ENCODE peak calls at places on chromosome 20, in five cellular contexts. E is K562, D is H1, B is GM12878, L is HepG2. R is an unnamed sample.

GRCh38 chr20:13382786-13383185 is 161.7 kb downstream of the ISM1 start:
- DNase-seq in L (no peak), B (no peak), D (no peak), E (no peak), R (no peak)

GRCh38 chr20:38029453-38029852 is 3.8 kb downstream of the TTI1 start:
- DNase-seq in E (no peak), B (no peak), D (no peak), L (no peak), R (no peak)

GRCh38 chr20:47397652-47398301 is 41.3 kb upstream of the ZMYND8 start:
- DNase-seq in D (no peak), E (no peak), B (no peak), L (no peak), R (no peak)

GRCh38 chr20:62656205-62656918 is 14.1 kb downstream of the SLCO4A1 start:
- DNase-seq in B (no peak), E (no peak), L (no peak), D (no peak), R (no peak)

GRCh38 chr20:16864069-16864468 is 115.9 kb downstream of the OTOR start:
- DNase-seq in B (peak; percentile 8), E (no peak), D (no peak), L (no peak), R (no peak)

GRCh38 chr20:22768779-22769178 is 184.4 kb upstream of the FOXA2 start:
- DNase-seq in E (no peak), D (no peak), B (no peak), L (no peak), R (no peak)

GRCh38 chr20:45359406-45360148 is 3.4 kb upstream of the SYS1 start:
- DNase-seq in L (peak; percentile 82), B (no peak), D (no peak), E (no peak), R (no peak)

GRCh38 chr20:33490934-33491656 is 1.2 kb downstream of the CBFA2T2 start:
- DNase-seq in L (no peak), D (no peak), B (no peak), E (no peak), R (no peak)

GRCh38 chr20:63533871-63534393 is 3.2 kb downstream of the PTK6 start:
- DNase-seq in L (no peak), D (no peak), E (no peak), B (no peak), R (peak; percentile 23)

GRCh38 chr20:4038047-4038459 is 22.7 kb upstream of the RNF24 start:
- DNase-seq in B (peak; percentile 75), L (no peak), E (peak; percentile 33), D (no peak), R (no peak)

GRCh38 chr20:43028470-43028869 is 161.2 kb downstream of the PTPRT start:
- DNase-seq in L (no peak), E (no peak), D (no peak), B (no peak), R (no peak)

GRCh38 chr20:46351357-46352058 is 43.2 kb upstream of the CDH22 start:
- DNase-seq in B (no peak), E (no peak), D (no peak), L (no peak), R (no peak)

GRCh38 chr20:59737073-59737691 is 132.8 kb downstream of the PHACTR3 start:
- DNase-seq in E (no peak), B (no peak), D (no peak), L (no peak), R (no peak)

GRCh38 chr20:5349448-5349847 is 32.7 kb upstream of the PROKR2 start:
- DNase-seq in D (no peak), L (no peak), E (no peak), B (no peak), R (no peak)

GRCh38 chr20:3749689-3750639 is 17.5 kb downstream of the HSPA12B start:
- DNase-seq in L (peak; percentile 56), E (peak; percentile 69), D (peak; percentile 46), B (no peak), R (peak; percentile 98)

GRCh38 chr20:32052792-32053362 is 835 bp downstream of the HCK start:
- DNase-seq in B (no peak), L (no peak), D (no peak), E (no peak), R (no peak)

GRCh38 chr20:44171775-44172571 is 15.0 kb downstream of the JPH2 start:
- DNase-seq in B (no peak), E (no peak), L (no peak), D (no peak), R (no peak)

GRCh38 chr20:60148885-60149284 is 190.7 kb downstream of the CDH26 start:
- DNase-seq in L (no peak), B (no peak), D (no peak), E (no peak), R (no peak)

GRCh38 chr20:62052336-62052841 is 13.3 kb downstream of the TAF4 start:
- DNase-seq in L (no peak), D (no peak), B (no peak), E (no peak), R (no peak)

GRCh38 chr20:59778615-59779200 is 154.7 kb downstream of the SYCP2 start:
- DNase-seq in D (no peak), B (no peak), E (no peak), L (no peak), R (no peak)

GRCh38 chr20:19735446-19735845 is 22.6 kb upstream of the RIN2 start:
- DNase-seq in B (peak; percentile 3), L (peak; percentile 48), D (no peak), E (no peak), R (peak; percentile 45)

GRCh38 chr20:20680991-20681508 is 31.4 kb downstream of the RALGAPA2 start:
- DNase-seq in L (no peak), D (no peak), B (no peak), E (no peak), R (no peak)

GRCh38 chr20:62752181-62752670 is 43.6 kb downstream of the NTSR1 start:
- DNase-seq in E (peak; percentile 56), D (no peak), B (no peak), L (no peak), R (no peak)

GRCh38 chr20:5222919-5223634 is 93.7 kb downstream of the PROKR2 start:
- DNase-seq in D (peak; percentile 13), L (peak; percentile 67), E (peak; percentile 51), B (peak; percentile 13), R (no peak)

GRCh38 chr20:38883081-38883980 is 42.9 kb upstream of the FAM83D start:
- DNase-seq in L (no peak), D (no peak), E (no peak), B (no peak), R (peak; percentile 89)

GRCh38 chr20:19802492-19803158 is 44.6 kb downstream of the RIN2 start:
- DNase-seq in E (no peak), B (no peak), L (peak; percentile 75), D (no peak), R (no peak)

GRCh38 chr20:6818033-6818808 is 50.7 kb downstream of the BMP2 start:
- DNase-seq in B (no peak), E (no peak), D (peak; percentile 21), L (no peak), R (no peak)

GRCh38 chr20:57202309-57202708 is 64.1 kb downstream of the BMP7 start:
- DNase-seq in E (no peak), L (no peak), D (no peak), B (no peak), R (no peak)

GRCh38 chr20:57198359-57199072 is 67.9 kb downstream of the BMP7 start:
- DNase-seq in E (no peak), D (no peak), B (no peak), L (no peak), R (no peak)

GRCh38 chr20:57197352-57198198 is 68.9 kb downstream of the BMP7 start:
- DNase-seq in D (no peak), B (no peak), L (no peak), E (no peak), R (no peak)

GRCh38 chr20:57200882-57201723 is 65.3 kb downstream of the BMP7 start:
- DNase-seq in E (no peak), L (no peak), D (no peak), B (no peak), R (peak; percentile 42)

DNA sequence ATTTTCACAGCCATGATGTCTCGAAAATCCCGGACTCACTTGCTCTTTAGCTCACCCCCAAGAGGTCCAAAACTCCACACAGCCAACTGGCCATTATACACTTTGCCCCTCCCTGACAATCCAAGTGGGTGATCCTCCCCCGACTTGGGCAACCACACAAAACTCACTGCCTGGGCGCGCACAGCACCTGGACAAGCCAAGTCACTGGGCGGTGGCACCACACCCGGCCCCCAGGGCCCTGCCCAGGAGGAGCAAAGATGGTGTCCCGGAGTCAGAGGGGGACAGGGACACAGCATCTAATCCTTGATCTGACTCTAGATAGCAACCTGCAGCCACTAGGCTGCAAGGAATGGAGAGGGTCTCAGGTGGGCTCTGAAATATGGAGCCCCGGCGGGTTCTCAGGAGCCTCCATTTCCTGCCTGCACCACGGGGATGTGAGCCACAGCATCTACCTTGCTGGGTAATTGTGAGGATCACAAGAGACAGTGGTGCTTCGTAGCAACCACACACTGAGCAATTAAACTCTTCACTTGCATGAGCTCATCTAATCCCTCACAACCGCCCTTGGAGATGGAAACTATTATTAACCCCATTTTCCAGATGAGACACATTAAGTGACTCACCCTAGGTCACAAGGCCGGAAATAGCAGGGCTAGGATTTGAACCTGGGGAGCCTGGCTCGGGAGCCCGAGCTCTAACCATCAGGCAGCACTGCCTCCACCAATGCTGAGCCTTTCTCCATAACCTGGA is 66.6 kb downstream of the BMP7 start:
- DNase-seq in E (no peak), L (no peak), B (no peak), D (no peak), R (no peak)
- TF ChIP-seq GABPA in E (no peak), L (no peak), B (no peak), D (no peak), R (no peak)

GRCh38 chr20:24953621-24954133 is 4.6 kb downstream of the CST7 start:
- DNase-seq in B (no peak), L (no peak), E (no peak), D (no peak), R (no peak)
- TF ChIP-seq CHD2 in B (no peak), L (no peak), E (no peak), D (no peak), R (no peak)

GRCh38 chr20:53621482-53622246 is 28.0 kb upstream of the ZNF217 start:
- DNase-seq in L (peak; percentile 45), D (no peak), B (peak; percentile 59), E (peak; percentile 62), R (peak; percentile 65)
- TF ChIP-seq GABPA in L (no peak), D (no peak), B (no peak), E (no peak), R (peak; percentile 9)

GRCh38 chr20:595330-596308 is 14.5 kb downstream of the TCF15 start:
- DNase-seq in E (peak; percentile 38), L (no peak), D (no peak), B (no peak), R (no peak)
- TF ChIP-seq CHD2 in E (no peak), L (no peak), D (no peak), B (no peak), R (no peak)

DNA sequence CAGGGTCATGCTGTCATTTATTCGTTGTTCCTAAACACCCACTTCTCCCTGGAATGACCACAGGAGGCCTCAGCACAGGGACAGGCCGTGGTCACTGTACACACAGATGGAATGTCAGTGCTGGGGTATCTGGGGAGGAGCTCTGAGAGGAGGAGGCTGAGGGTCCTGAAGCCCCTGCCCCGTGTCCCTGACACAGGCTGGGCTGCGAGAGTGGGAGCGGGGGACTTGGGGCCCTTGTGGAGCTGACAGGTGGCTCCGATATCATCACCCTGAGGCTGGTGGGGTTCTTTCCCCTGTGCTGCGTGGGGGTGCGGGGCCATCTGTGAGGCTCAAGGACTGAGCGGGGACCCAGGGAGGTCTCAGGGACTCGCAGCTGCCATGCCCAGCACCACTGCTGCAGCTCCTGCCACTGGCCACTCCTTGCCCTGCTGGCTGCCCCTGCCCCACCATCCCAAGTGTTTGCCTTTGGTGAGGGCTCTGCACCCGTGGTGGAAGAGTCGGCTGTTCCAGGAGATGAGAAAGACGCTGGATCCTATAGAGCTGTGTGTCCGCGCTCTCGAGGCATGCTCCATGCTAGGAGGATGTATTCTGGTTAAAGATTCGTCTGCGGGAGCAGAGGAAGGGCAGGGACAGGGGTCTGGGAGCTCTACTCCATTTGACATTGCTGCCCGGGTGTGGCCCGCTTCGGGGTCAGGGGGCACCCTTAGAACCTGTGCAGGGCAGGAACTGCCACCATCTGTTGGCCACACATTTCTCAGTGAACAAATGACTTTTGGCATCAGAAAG is 18.9 kb downstream of the NPEPL1 start:
- DNase-seq in D (no peak), E (no peak), B (no peak), L (no peak), R (peak; percentile 16)
- TF ChIP-seq GABPA in D (no peak), E (no peak), B (no peak), L (no peak), R (no peak)